ENCODE peak calls at places on chromosomes 1 and 21, in six cellular contexts. One of them, this sample, is unnamed.

GRCh38 chr1:159554681-159555080 is 18.9 kb upstream of the OR10J5 start:
- DNase-seq in DMS153: no peak
- DNase-seq in cardiac fibroblast: peak; percentile 38
- DNase-seq in stimulated activated CD4-positive, alpha-beta T cell treated with anti-CD3 and anti-CD28 coated beads, Interleukin-4, amount 100 ng/mL, for 24 hours: no peak
- DNase-seq in head of caudate nucleus: no peak
- DNase-seq in ELF-1: no peak
- DNase-seq in this sample: no peak

GRCh38 chr1:174932587-174932986 is 67.2 kb upstream of the CACYBP start:
- DNase-seq in DMS153: no peak
- DNase-seq in cardiac fibroblast: no peak
- DNase-seq in stimulated activated CD4-positive, alpha-beta T cell treated with anti-CD3 and anti-CD28 coated beads, Interleukin-4, amount 100 ng/mL, for 24 hours: no peak
- DNase-seq in head of caudate nucleus: no peak
- DNase-seq in ELF-1: no peak
- DNase-seq in this sample: no peak

GRCh38 chr1:86146566-86146965 is 10.0 kb downstream of the COL24A1 start:
- DNase-seq in DMS153: no peak
- DNase-seq in cardiac fibroblast: no peak
- DNase-seq in stimulated activated CD4-positive, alpha-beta T cell treated with anti-CD3 and anti-CD28 coated beads, Interleukin-4, amount 100 ng/mL, for 24 hours: no peak
- DNase-seq in head of caudate nucleus: no peak
- DNase-seq in ELF-1: no peak
- DNase-seq in this sample: no peak

GRCh38 chr1:30974536-30974935 is 66.0 kb upstream of the SDC3 start:
- DNase-seq in DMS153: no peak
- DNase-seq in cardiac fibroblast: no peak
- DNase-seq in stimulated activated CD4-positive, alpha-beta T cell treated with anti-CD3 and anti-CD28 coated beads, Interleukin-4, amount 100 ng/mL, for 24 hours: no peak
- DNase-seq in head of caudate nucleus: no peak
- DNase-seq in ELF-1: no peak
- DNase-seq in this sample: no peak

GRCh38 chr1:109912873-109913272 is 2.2 kb downstream of the CSF1 start:
- DNase-seq in DMS153: no peak
- DNase-seq in cardiac fibroblast: peak; percentile 66
- DNase-seq in stimulated activated CD4-positive, alpha-beta T cell treated with anti-CD3 and anti-CD28 coated beads, Interleukin-4, amount 100 ng/mL, for 24 hours: no peak
- DNase-seq in head of caudate nucleus: no peak
- DNase-seq in ELF-1: no peak
- DNase-seq in this sample: no peak

GRCh38 chr1:92817137-92817697 is 14.6 kb upstream of the RPL5 start:
- DNase-seq in DMS153: no peak
- DNase-seq in cardiac fibroblast: no peak
- DNase-seq in stimulated activated CD4-positive, alpha-beta T cell treated with anti-CD3 and anti-CD28 coated beads, Interleukin-4, amount 100 ng/mL, for 24 hours: no peak
- DNase-seq in head of caudate nucleus: no peak
- DNase-seq in ELF-1: no peak
- DNase-seq in this sample: no peak

GRCh38 chr1:91640877-91641526 is 140.4 kb downstream of the CDC7 start:
- DNase-seq in DMS153: no peak
- DNase-seq in cardiac fibroblast: no peak
- DNase-seq in stimulated activated CD4-positive, alpha-beta T cell treated with anti-CD3 and anti-CD28 coated beads, Interleukin-4, amount 100 ng/mL, for 24 hours: no peak
- DNase-seq in head of caudate nucleus: no peak
- DNase-seq in ELF-1: no peak
- DNase-seq in this sample: no peak

GRCh38 chr21:14734191-14734590 is 188.1 kb upstream of the SAMSN1 start:
- DNase-seq in DMS153: no peak
- DNase-seq in cardiac fibroblast: peak; percentile 12
- DNase-seq in stimulated activated CD4-positive, alpha-beta T cell treated with anti-CD3 and anti-CD28 coated beads, Interleukin-4, amount 100 ng/mL, for 24 hours: peak; percentile 21
- DNase-seq in head of caudate nucleus: no peak
- DNase-seq in ELF-1: no peak
- DNase-seq in this sample: no peak

GRCh38 chr1:160085686-160086089 is 4.3 kb downstream of the KCNJ9 start:
- DNase-seq in DMS153: peak; percentile 44
- DNase-seq in cardiac fibroblast: peak; percentile 77
- DNase-seq in stimulated activated CD4-positive, alpha-beta T cell treated with anti-CD3 and anti-CD28 coated beads, Interleukin-4, amount 100 ng/mL, for 24 hours: peak; percentile 79
- DNase-seq in head of caudate nucleus: peak; percentile 97
- DNase-seq in ELF-1: peak; percentile 96
- DNase-seq in this sample: peak; percentile 77

GRCh38 chr21:36965720-36966065 is 776 bp downstream of the HLCS start:
- DNase-seq in DMS153: no peak
- DNase-seq in cardiac fibroblast: no peak
- DNase-seq in stimulated activated CD4-positive, alpha-beta T cell treated with anti-CD3 and anti-CD28 coated beads, Interleukin-4, amount 100 ng/mL, for 24 hours: no peak
- DNase-seq in head of caudate nucleus: no peak
- DNase-seq in ELF-1: no peak
- DNase-seq in this sample: no peak

This sample was measured in activated CD4-positive, alpha-beta memory T cell treated with anti-CD3 and anti-CD28 coated beads, Interleukin-2, amount 10 ng/mL, durations not matched to agents 7 days and 5 days.